ENCODE peak calls at places on chromosomes 16 and 17, in nine cellular contexts. One of them, this sample, is unnamed.

GRCh38 chr16:47506800-47507199 is 45.7 kb downstream of the PHKB start:
- DNase-seq in fibroblast of mammary gland: no peak
- DNase-seq in left lung: no peak
- DNase-seq in psoas muscle: no peak
- DNase-seq in dorsolateral prefrontal cortex: no peak
- DNase-seq in thyroid gland: peak; percentile 24
- DNase-seq in PC-9: no peak
- DNase-seq in uterus: no peak
- DNase-seq in neural progenitor cell: no peak
- DNase-seq in this sample: no peak

GRCh38 chr16:89919535-89920406 is 1.1 kb downstream of the MC1R start:
- DNase-seq in uterus: no peak
- DNase-seq in thyroid gland: no peak
- DNase-seq in psoas muscle: no peak
- DNase-seq in left lung: peak; percentile 79
- DNase-seq in neural progenitor cell: no peak
- DNase-seq in PC-9: no peak
- DNase-seq in dorsolateral prefrontal cortex: no peak
- DNase-seq in fibroblast of mammary gland: no peak
- DNase-seq in this sample: no peak

GRCh38 chr17:40450175-40450574 is 6.9 kb downstream of the IGFBP4 start:
- DNase-seq in PC-9: peak; percentile 43
- DNase-seq in dorsolateral prefrontal cortex: no peak
- DNase-seq in left lung: no peak
- DNase-seq in thyroid gland: no peak
- DNase-seq in neural progenitor cell: peak; percentile 49
- DNase-seq in fibroblast of mammary gland: peak; percentile 69
- DNase-seq in psoas muscle: no peak
- DNase-seq in uterus: peak; percentile 45
- DNase-seq in this sample: no peak

GRCh38 chr17:33169580-33170285 is 123.4 kb downstream of the ASIC2 start:
- DNase-seq in uterus: no peak
- DNase-seq in dorsolateral prefrontal cortex: no peak
- DNase-seq in thyroid gland: peak; percentile 62
- DNase-seq in PC-9: no peak
- DNase-seq in fibroblast of mammary gland: peak; percentile 25
- DNase-seq in neural progenitor cell: no peak
- DNase-seq in left lung: no peak
- DNase-seq in psoas muscle: no peak
- DNase-seq in this sample: peak; percentile 33

GRCh38 chr16:27318399-27319256 is 4.9 kb downstream of the IL4R start:
- DNase-seq in thyroid gland: peak; percentile 63
- DNase-seq in PC-9: peak; percentile 63
- DNase-seq in left lung: peak; percentile 90
- DNase-seq in neural progenitor cell: no peak
- DNase-seq in dorsolateral prefrontal cortex: no peak
- DNase-seq in uterus: peak; percentile 23
- DNase-seq in psoas muscle: peak; percentile 33
- DNase-seq in fibroblast of mammary gland: no peak
- DNase-seq in this sample: peak; percentile 71

GRCh38 chr16:57977418-57978069 is 6.6 kb upstream of the CNGB1 start:
- DNase-seq in uterus: no peak
- DNase-seq in PC-9: no peak
- DNase-seq in thyroid gland: no peak
- DNase-seq in left lung: peak; percentile 68
- DNase-seq in psoas muscle: no peak
- DNase-seq in neural progenitor cell: peak; percentile 44
- DNase-seq in fibroblast of mammary gland: no peak
- DNase-seq in dorsolateral prefrontal cortex: no peak
- DNase-seq in this sample: no peak

GRCh38 chr16:61214780-61215179 is 821.5 kb downstream of the CDH8 start:
- DNase-seq in neural progenitor cell: no peak
- DNase-seq in left lung: no peak
- DNase-seq in PC-9: no peak
- DNase-seq in dorsolateral prefrontal cortex: no peak
- DNase-seq in psoas muscle: no peak
- DNase-seq in uterus: no peak
- DNase-seq in fibroblast of mammary gland: no peak
- DNase-seq in thyroid gland: no peak
- DNase-seq in this sample: no peak

GRCh38 chr16:88473666-88474534 is 20.8 kb downstream of the ZFPM1 start:
- DNase-seq in dorsolateral prefrontal cortex: no peak
- DNase-seq in left lung: no peak
- DNase-seq in fibroblast of mammary gland: peak; percentile 77
- DNase-seq in PC-9: no peak
- DNase-seq in psoas muscle: peak; percentile 64
- DNase-seq in uterus: peak; percentile 80
- DNase-seq in thyroid gland: peak; percentile 28
- DNase-seq in neural progenitor cell: no peak
- DNase-seq in this sample: no peak

GRCh38 chr16:1979271-1980025 is 1.8 kb downstream of the NOXO1 start:
- DNase-seq in fibroblast of mammary gland: peak; percentile 15
- DNase-seq in neural progenitor cell: peak; percentile 52
- DNase-seq in thyroid gland: peak; percentile 54
- DNase-seq in psoas muscle: no peak
- DNase-seq in PC-9: peak; percentile 97
- DNase-seq in dorsolateral prefrontal cortex: no peak
- DNase-seq in left lung: peak; percentile 93
- DNase-seq in uterus: no peak
- DNase-seq in this sample: no peak

GRCh38 chr16:1978476-1979120 is 2.7 kb downstream of the NOXO1 start:
- DNase-seq in fibroblast of mammary gland: no peak
- DNase-seq in PC-9: no peak
- DNase-seq in uterus: no peak
- DNase-seq in dorsolateral prefrontal cortex: no peak
- DNase-seq in thyroid gland: no peak
- DNase-seq in left lung: peak; percentile 76
- DNase-seq in psoas muscle: no peak
- DNase-seq in neural progenitor cell: no peak
- DNase-seq in this sample: no peak

GRCh38 chr16:1980770-1981087 is 540 bp downstream of the NOXO1 start:
- DNase-seq in uterus: no peak
- DNase-seq in PC-9: no peak
- DNase-seq in thyroid gland: no peak
- DNase-seq in psoas muscle: no peak
- DNase-seq in dorsolateral prefrontal cortex: no peak
- DNase-seq in fibroblast of mammary gland: no peak
- DNase-seq in left lung: no peak
- DNase-seq in neural progenitor cell: no peak
- DNase-seq in this sample: no peak

GRCh38 chr16:1981398-1981836 is at the start of gene NOXO1:
- DNase-seq in dorsolateral prefrontal cortex: no peak
- DNase-seq in left lung: no peak
- DNase-seq in psoas muscle: no peak
- DNase-seq in neural progenitor cell: no peak
- DNase-seq in fibroblast of mammary gland: no peak
- DNase-seq in PC-9: no peak
- DNase-seq in thyroid gland: no peak
- DNase-seq in uterus: no peak
- DNase-seq in this sample: no peak

DNA sequence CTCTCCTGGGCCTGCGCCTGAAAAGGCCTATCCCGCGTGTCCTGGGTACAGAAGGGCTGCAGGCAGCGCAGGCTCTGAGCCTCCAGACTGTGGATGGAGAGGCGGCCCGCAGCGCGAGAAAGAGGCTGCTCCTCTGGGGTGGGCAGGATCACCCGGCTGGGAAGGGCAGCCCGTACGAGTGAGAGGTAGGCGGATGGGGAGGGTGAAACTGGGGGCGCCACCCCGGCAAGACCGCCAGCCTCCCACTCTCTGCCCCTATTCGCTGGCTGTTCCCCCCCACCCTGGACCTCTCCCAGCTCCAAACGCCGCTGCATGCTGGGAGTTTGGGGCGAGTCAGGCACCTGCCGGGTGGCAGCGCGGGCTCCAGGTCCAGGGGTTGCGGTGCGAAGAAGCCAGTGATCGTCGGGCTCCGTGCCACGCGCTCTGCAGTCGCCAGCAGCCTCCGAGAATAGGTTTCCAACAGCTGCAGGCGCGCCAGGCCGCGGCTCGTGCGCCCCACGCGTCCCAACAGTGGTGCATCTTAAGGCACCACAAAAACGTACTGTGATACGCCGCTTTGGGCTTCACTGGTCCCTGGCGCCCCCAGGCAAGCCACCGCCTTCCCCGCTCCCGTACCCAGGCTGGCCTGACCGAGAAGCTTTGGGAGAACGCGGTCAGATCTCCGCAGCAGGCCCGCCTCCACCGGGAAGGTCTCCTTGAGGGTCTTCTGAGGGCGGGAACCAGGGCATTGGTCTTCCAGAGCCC is 1.1 kb downstream of the NOXO1 start:
- DNase-seq in PC-9: no peak
- DNase-seq in psoas muscle: no peak
- DNase-seq in neural progenitor cell: peak; percentile 49
- DNase-seq in uterus: no peak
- DNase-seq in thyroid gland: no peak
- DNase-seq in dorsolateral prefrontal cortex: no peak
- DNase-seq in fibroblast of mammary gland: no peak
- DNase-seq in left lung: peak; percentile 78
- DNase-seq in this sample: no peak
- H3K4me3 ChIP-seq in PC-9: peak overlapping the region; percentile 55
- H3K4me3 ChIP-seq in psoas muscle: no peak overlapping the region
- H3K4me3 ChIP-seq in neural progenitor cell: peak overlapping the region; percentile 25
- H3K4me3 ChIP-seq in uterus: no peak overlapping the region
- H3K4me3 ChIP-seq in thyroid gland: no peak overlapping the region
- H3K4me3 ChIP-seq in dorsolateral prefrontal cortex: no peak overlapping the region
- H3K4me3 ChIP-seq in fibroblast of mammary gland: no peak overlapping the region
- H3K4me3 ChIP-seq in left lung: no peak overlapping the region
- H3K4me3 ChIP-seq in this sample: no peak overlapping the region

DNA sequence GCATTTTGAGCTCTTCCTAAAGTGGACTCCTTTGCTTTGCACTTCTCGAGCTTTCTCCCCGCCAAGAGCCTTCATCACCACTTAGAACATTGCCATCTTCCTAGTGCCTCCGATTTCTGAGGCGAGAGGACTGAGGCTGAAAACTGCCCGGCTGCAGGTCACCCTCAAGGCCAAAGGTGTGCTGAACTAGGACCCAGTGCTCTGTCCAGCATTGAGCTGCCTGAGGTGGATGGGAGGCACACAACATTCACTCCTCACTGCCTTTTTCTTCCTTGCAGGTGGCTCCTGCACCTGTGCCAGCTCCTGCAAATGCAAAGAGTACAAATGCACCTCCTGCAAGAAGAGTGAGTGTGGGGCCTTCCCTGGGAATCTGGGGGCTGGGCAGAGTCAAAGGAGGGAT is 5.4 kb downstream of the MT1A start:
- DNase-seq in neural progenitor cell: no peak
- DNase-seq in left lung: no peak
- DNase-seq in thyroid gland: no peak
- DNase-seq in dorsolateral prefrontal cortex: no peak
- DNase-seq in fibroblast of mammary gland: no peak
- DNase-seq in uterus: no peak
- DNase-seq in psoas muscle: no peak
- DNase-seq in PC-9: no peak
- DNase-seq in this sample: no peak
- TF ChIP-seq CTCF in neural progenitor cell: no peak
- TF ChIP-seq CTCF in left lung: no peak
- TF ChIP-seq CTCF in thyroid gland: no peak
- TF ChIP-seq CTCF in dorsolateral prefrontal cortex: no peak
- TF ChIP-seq CTCF in fibroblast of mammary gland: no peak
- TF ChIP-seq CTCF in uterus: no peak
- TF ChIP-seq CTCF in psoas muscle: no peak
- TF ChIP-seq CTCF in PC-9: peak; percentile 7
- TF ChIP-seq CTCF in this sample: no peak

DNA sequence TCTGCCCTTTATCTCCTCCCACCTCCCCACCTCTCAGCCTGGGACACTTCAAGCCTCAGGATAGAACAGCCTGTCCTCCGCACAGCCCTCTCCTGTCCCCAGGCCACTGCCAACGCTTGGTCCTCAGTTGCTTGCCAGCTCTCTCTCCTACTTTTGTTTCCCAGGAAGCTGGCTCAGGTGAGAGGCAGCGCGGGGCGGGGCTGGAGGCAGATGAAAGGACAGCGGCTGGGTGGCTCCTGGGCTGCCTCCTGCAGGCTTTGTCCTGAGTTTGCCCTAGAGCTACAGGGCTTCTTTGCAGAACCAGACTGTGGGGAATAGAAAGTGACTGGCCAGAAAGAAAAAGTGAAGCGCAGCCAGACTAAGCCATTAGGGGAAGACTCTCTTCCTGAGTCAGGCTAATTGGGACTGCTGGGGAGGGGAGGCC is 48.2 kb upstream of the CDC42EP4 start:
- DNase-seq in left lung: peak; percentile 87
- DNase-seq in thyroid gland: peak; percentile 97
- DNase-seq in psoas muscle: no peak
- DNase-seq in PC-9: peak; percentile 87
- DNase-seq in neural progenitor cell: peak; percentile 65
- DNase-seq in fibroblast of mammary gland: no peak
- DNase-seq in dorsolateral prefrontal cortex: no peak
- DNase-seq in uterus: no peak
- DNase-seq in this sample: no peak
- H3K4me3 ChIP-seq in left lung: no peak overlapping the region
- H3K4me3 ChIP-seq in thyroid gland: no peak overlapping the region
- H3K4me3 ChIP-seq in psoas muscle: no peak overlapping the region
- H3K4me3 ChIP-seq in PC-9: no peak overlapping the region
- H3K4me3 ChIP-seq in neural progenitor cell: no peak overlapping the region
- H3K4me3 ChIP-seq in fibroblast of mammary gland: no peak overlapping the region
- H3K4me3 ChIP-seq in dorsolateral prefrontal cortex: no peak overlapping the region
- H3K4me3 ChIP-seq in uterus: no peak overlapping the region
- H3K4me3 ChIP-seq in this sample: no peak overlapping the region

GRCh38 chr17:15952916-15953865 is 8.3 kb downstream of the ADORA2B start:
- DNase-seq in uterus: no peak
- DNase-seq in left lung: no peak
- DNase-seq in PC-9: no peak
- DNase-seq in thyroid gland: no peak
- DNase-seq in neural progenitor cell: no peak
- DNase-seq in dorsolateral prefrontal cortex: no peak
- DNase-seq in psoas muscle: no peak
- DNase-seq in fibroblast of mammary gland: no peak
- DNase-seq in this sample: no peak

GRCh38 chr17:15952048-15952532 is 7.2 kb downstream of the ADORA2B start:
- DNase-seq in neural progenitor cell: no peak
- DNase-seq in fibroblast of mammary gland: no peak
- DNase-seq in uterus: no peak
- DNase-seq in PC-9: no peak
- DNase-seq in dorsolateral prefrontal cortex: no peak
- DNase-seq in left lung: no peak
- DNase-seq in thyroid gland: no peak
- DNase-seq in psoas muscle: no peak
- DNase-seq in this sample: no peak

GRCh38 chr17:15955793-15956541 is 11.0 kb downstream of the ADORA2B start:
- DNase-seq in dorsolateral prefrontal cortex: no peak
- DNase-seq in thyroid gland: no peak
- DNase-seq in fibroblast of mammary gland: no peak
- DNase-seq in left lung: no peak
- DNase-seq in uterus: no peak
- DNase-seq in PC-9: no peak
- DNase-seq in neural progenitor cell: peak; percentile 24
- DNase-seq in psoas muscle: no peak
- DNase-seq in this sample: no peak

GRCh38 chr17:15951368-15952047 is 6.6 kb downstream of the ADORA2B start:
- DNase-seq in neural progenitor cell: no peak
- DNase-seq in thyroid gland: no peak
- DNase-seq in PC-9: no peak
- DNase-seq in dorsolateral prefrontal cortex: no peak
- DNase-seq in fibroblast of mammary gland: no peak
- DNase-seq in uterus: no peak
- DNase-seq in left lung: no peak
- DNase-seq in psoas muscle: no peak
- DNase-seq in this sample: no peak

DNA sequence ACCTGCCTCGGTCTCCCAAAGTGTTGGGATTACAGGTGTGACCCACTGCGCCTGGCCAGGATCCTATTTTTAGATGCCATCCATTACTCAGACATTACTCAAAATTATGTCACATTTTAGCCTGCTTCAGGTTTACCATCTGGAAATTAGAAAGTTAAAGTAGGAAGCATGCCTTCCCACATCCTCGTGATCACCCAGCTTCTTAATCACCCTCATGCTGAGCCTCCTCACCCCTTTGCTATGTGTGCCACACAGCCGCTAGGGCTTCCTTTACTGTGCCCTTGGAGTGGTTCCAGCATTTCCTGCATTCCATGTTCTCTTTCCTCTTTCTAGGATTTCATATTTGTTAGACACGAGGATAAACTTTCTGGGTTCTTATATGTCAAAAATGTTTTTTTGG is 9.3 kb downstream of the ADORA2B start:
- DNase-seq in left lung: no peak
- DNase-seq in fibroblast of mammary gland: peak; percentile 84
- DNase-seq in uterus: no peak
- DNase-seq in dorsolateral prefrontal cortex: no peak
- DNase-seq in psoas muscle: no peak
- DNase-seq in PC-9: peak; percentile 81
- DNase-seq in neural progenitor cell: no peak
- DNase-seq in thyroid gland: no peak
- DNase-seq in this sample: peak; percentile 98
- TF ChIP-seq CTCF in left lung: no peak
- TF ChIP-seq CTCF in fibroblast of mammary gland: no peak
- TF ChIP-seq CTCF in uterus: no peak
- TF ChIP-seq CTCF in dorsolateral prefrontal cortex: no peak
- TF ChIP-seq CTCF in psoas muscle: no peak
- TF ChIP-seq CTCF in PC-9: no peak
- TF ChIP-seq CTCF in neural progenitor cell: no peak
- TF ChIP-seq CTCF in thyroid gland: no peak
- TF ChIP-seq CTCF in this sample: no peak